ENCODE peak calls at places on chromosomes 1 and 21, in five cellular contexts. K is cardiac muscle cell, M is NCI-H1105 treated with DMSO at 0.1 percent for 48 hours, E is WERI-Rb-1, F is ELF-1. O is an unnamed sample.

GRCh38 chr1:36513676-36514473 is 31.2 kb upstream of the CSF3R start:
- DNase-seq in K (no peak), F (peak), E (no peak), M (no peak), O (no peak)

GRCh38 chr1:162136760-162137537 is 67.5 kb downstream of the NOS1AP start:
- DNase-seq in K (peak), F (peak), E (no peak), M (no peak), O (no peak)

GRCh38 chr1:150537732-150538684 is 11.2 kb upstream of the ADAMTSL4 start:
- DNase-seq in M (no peak), K (peak), E (no peak), F (peak), O (no peak)

GRCh38 chr1:54977938-54978337 is 2.5 kb upstream of the TMEM61 start:
- DNase-seq in M (no peak), K (no peak), E (no peak), F (no peak), O (no peak)

GRCh38 chr1:56537660-56538059 is 41.7 kb downstream of the PLPP3 start:
- DNase-seq in K (no peak), F (no peak), M (no peak), E (no peak), O (no peak)

GRCh38 chr1:152047954-152048640 is 11.3 kb upstream of the S100A11 start:
- DNase-seq in F (peak), K (peak), E (peak), M (no peak), O (peak)

GRCh38 chr1:67646145-67647035 is 38.6 kb upstream of the GADD45A start:
- DNase-seq in F (peak), K (peak), M (peak), E (peak), O (no peak)

GRCh38 chr1:52970149-52970548 is 43.1 kb downstream of the SCP2 start:
- DNase-seq in E (peak), F (no peak), K (peak), M (peak), O (no peak)

GRCh38 chr1:116377564-116378529 is 4.8 kb downstream of the ATP1A1 start:
- DNase-seq in M (peak), K (peak), F (no peak), E (no peak), O (peak)

GRCh38 chr21:14114251-14114650 is 96.5 kb downstream of the LIPI start:
- DNase-seq in K (no peak), F (peak), E (no peak), M (peak), O (no peak)

GRCh38 chr1:18373882-18374493 is 106.7 kb upstream of the KLHDC7A start:
- DNase-seq in K (no peak), E (peak), F (peak), M (peak), O (peak)

GRCh38 chr1:105485207-105485606 is 1571.3 kb upstream of the PRMT6 start:
- DNase-seq in K (no peak), M (no peak), E (no peak), F (no peak), O (no peak)

GRCh38 chr1:85374160-85374559 is 90.8 kb downstream of the DDAH1 start:
- DNase-seq in K (peak), F (no peak), M (no peak), E (no peak), O (no peak)

GRCh38 chr1:202201266-202201665 is 7.7 kb downstream of the LGR6 start:
- DNase-seq in F (no peak), K (no peak), E (no peak), M (no peak), O (no peak)

GRCh38 chr1:54499097-54500029 is 48.7 kb upstream of the ACOT11 start:
- DNase-seq in M (peak), E (peak), F (peak), K (peak), O (peak)

GRCh38 chr1:109828756-109829505 is 65.2 kb upstream of the EPS8L3 start:
- DNase-seq in E (no peak), M (no peak), F (no peak), K (no peak), O (no peak)

GRCh38 chr1:95196017-95196416 is 38.0 kb upstream of the RWDD3 start:
- DNase-seq in E (no peak), M (no peak), K (peak), F (no peak), O (no peak)

GRCh38 chr1:89552481-89553194 is 28.0 kb downstream of the LRRC8B start:
- DNase-seq in F (no peak), K (peak), E (no peak), M (peak), O (peak)

GRCh38 chr1:51294566-51295184 is 35.7 kb downstream of the TTC39A start:
- DNase-seq in E (no peak), M (no peak), F (no peak), K (no peak), O (no peak)

GRCh38 chr1:15417365-15417934 is 7.8 kb downstream of the EFHD2 start:
- DNase-seq in F (no peak), E (peak), K (peak), M (no peak), O (peak)

GRCh38 chr1:97849350-97850339 is 71.2 kb downstream of the DPYD start:
- DNase-seq in K (peak), M (peak), F (no peak), E (no peak), O (no peak)

GRCh38 chr21:33771976-33772375 is 129.7 kb downstream of the ITSN1 start:
- DNase-seq in F (no peak), M (no peak), K (no peak), E (no peak), O (no peak)

GRCh38 chr1:44565265-44565750 is 109.0 kb downstream of the TMEM53 start:
- DNase-seq in K (no peak), F (no peak), E (peak), M (no peak), O (no peak)

GRCh38 chr1:173867141-173867752 is 542 bp downstream of the GAS5 start:
- DNase-seq in M (no peak), K (no peak), E (peak), F (no peak), O (peak)

GRCh38 chr1:14296795-14297194 is 301.7 kb upstream of the KAZN start:
- DNase-seq in M (no peak), K (peak), E (no peak), F (no peak), O (no peak)

GRCh38 chr1:35886606-35887431 is 3.8 kb downstream of the AGO1 start:
- DNase-seq in F (peak), E (peak), M (no peak), K (peak), O (no peak)

GRCh38 chr1:22860883-22861385 is 111.7 kb downstream of the LACTBL1 start:
- DNase-seq in M (no peak), E (no peak), K (no peak), F (no peak), O (no peak)

GRCh38 chr21:19034041-19034440 is 630.5 kb upstream of the TMPRSS15 start:
- DNase-seq in M (no peak), F (no peak), K (no peak), E (no peak), O (no peak)

GRCh38 chr1:184322253-184322652 is 64.6 kb upstream of the C1orf21 start:
- DNase-seq in K (no peak), M (no peak), E (no peak), F (no peak), O (no peak)

GRCh38 chr1:116321766-116322175 is 51.3 kb upstream of the ATP1A1 start:
- DNase-seq in K (no peak), E (no peak), M (no peak), F (no peak), O (no peak)

GRCh38 chr1:65681101-65681500 is 111.6 kb upstream of the PDE4B start:
- DNase-seq in K (peak), F (no peak), M (no peak), E (no peak), O (no peak)

GRCh38 chr21:45554477-45555175 is 12.4 kb upstream of the SLC19A1 start:
- DNase-seq in E (peak), K (peak), M (peak), F (peak), O (peak)

GRCh38 chr1:154730986-154731489 is 123.1 kb upstream of the ADAR start:
- DNase-seq in F (no peak), M (no peak), E (peak), K (peak), O (no peak)

GRCh38 chr1:100362821-100363466 is 10.6 kb downstream of the CDC14A start:
- DNase-seq in F (peak), K (no peak), M (no peak), E (peak), O (no peak)